ENCODE peak calls at places on chromosomes 12 and 14, in nine cellular contexts. W, A, Q, B, Z, M, E, N and U are unnamed samples.
A peak's percentile ranks its signal among the peaks of the same experiment; 100 is the strongest.

GRCh38 chr12:54005531-54005852 is 3.3 kb upstream of the HOXC8 start:
- DNase-seq in W (no peak), A (no peak), Q (no peak), B (no peak), Z (no peak), M (no peak), E (no peak), N (no peak), U (no peak)

GRCh38 chr14:78690836-78691235 is 520.7 kb downstream of the NRXN3 start:
- DNase-seq in W (peak; percentile 28), A (no peak), Q (no peak), B (no peak), Z (no peak), M (no peak), E (no peak), N (no peak), U (no peak)

GRCh38 chr14:63928744-63929174 is 76.0 kb downstream of the SYNE2 start:
- DNase-seq in W (no peak), A (no peak), Q (no peak), B (no peak), Z (no peak), M (no peak), E (no peak), N (peak; percentile 36), U (peak; percentile 26)

GRCh38 chr14:103045387-103045869 is 11.9 kb downstream of the CDC42BPB start:
- DNase-seq in W (no peak), A (no peak), Q (no peak), B (no peak), Z (no peak), M (no peak), E (no peak), N (no peak), U (no peak)

GRCh38 chr12:116813271-116814041 is 67.8 kb downstream of the HRK start:
- DNase-seq in W (no peak), A (no peak), Q (no peak), B (peak; percentile 4), Z (no peak), M (no peak), E (peak; percentile 41), N (no peak), U (no peak)

GRCh38 chr12:64826234-64826633 is 1.8 kb downstream of the TBC1D30 start:
- DNase-seq in W (no peak), A (peak; percentile 70), Q (peak; percentile 51), B (no peak), Z (no peak), M (peak; percentile 75), E (peak; percentile 55), N (peak; percentile 60), U (peak; percentile 51)

GRCh38 chr12:40802656-40803055 is 110.4 kb downstream of the CNTN1 start:
- DNase-seq in W (no peak), A (no peak), Q (no peak), B (no peak), Z (no peak), M (no peak), E (no peak), N (no peak), U (no peak)

GRCh38 chr12:123956249-123956648 is 16.4 kb downstream of the CCDC92 start:
- DNase-seq in W (no peak), A (no peak), Q (no peak), B (no peak), Z (no peak), M (no peak), E (no peak), N (no peak), U (no peak)